ENCODE peak calls at places on chromosomes 7 and 10, in six cellular contexts. J is GM23338; I is CD8-positive, alpha-beta T cell; F is naive thymus-derived CD4-positive, alpha-beta T cell; T is lung; L is CD4-positive, alpha-beta memory T cell. H is an unnamed sample. For H3K4me1, the result is how much of the 10 kb centered on the place peaks cover.

GRCh38 chr10:100209303-100209702 is 20.1 kb downstream of the CHUK start:
- DNase-seq in F (no peak), T (no peak), J (peak), I (no peak), L (no peak), H (no peak)

GRCh38 chr7:40990841-40991240 is 712.0 kb downstream of the INHBA start:
- DNase-seq in F (no peak), J (no peak), I (no peak), L (no peak), T (no peak), H (no peak)

GRCh38 chr7:97016392-97017196 is 8.0 kb downstream of the DLX5 start:
- DNase-seq in F (no peak), J (peak), I (no peak), L (no peak), T (no peak), H (no peak)

GRCh38 chr7:151086802-151087246 is 549 bp downstream of the AGAP3 start:
- DNase-seq in L (peak), F (peak), T (no peak), J (peak), I (no peak), H (no peak)

GRCh38 chr7:135923700-135924261 is 53.4 kb downstream of the MTPN start:
- DNase-seq in T (no peak), L (no peak), J (no peak), F (no peak), I (no peak), H (no peak)

GRCh38 chr10:34280599-34281374 is 534.3 kb downstream of the PARD3 start:
- DNase-seq in T (no peak), F (no peak), I (no peak), L (no peak), J (peak), H (no peak)

GRCh38 chr7:585229-585711 is 65.6 kb upstream of the PDGFA start:
- DNase-seq in I (no peak), L (no peak), F (peak), J (no peak), T (no peak), H (no peak)

GRCh38 chr10:28250782-28251181 is 52.1 kb downstream of the MPP7 start:
- DNase-seq in F (no peak), J (no peak), I (no peak), L (peak), T (no peak), H (no peak)

GRCh38 chr7:147595076-147595475 is 995.5 kb upstream of the C7orf33 start:
- DNase-seq in J (no peak), T (no peak), I (no peak), L (no peak), F (no peak), H (no peak)

GRCh38 chr7:136940122-136940521 is 71.7 kb downstream of the CHRM2 start:
- DNase-seq in L (no peak), F (no peak), I (no peak), T (no peak), J (no peak), H (no peak)

GRCh38 chr10:73886085-73886529 is 11.8 kb upstream of the CAMK2G start:
- DNase-seq in I (peak), J (peak), F (peak), T (peak), L (peak), H (no peak)

GRCh38 chr7:69411466-69411865 is 186.8 kb upstream of the AUTS2 start:
- DNase-seq in T (no peak), L (no peak), J (no peak), F (no peak), I (no peak), H (no peak)

GRCh38 chr10:49237985-49238384 is 49.8 kb upstream of the TMEM273 start:
- DNase-seq in F (no peak), T (no peak), L (no peak), J (peak), I (no peak), H (no peak)

GRCh38 chr10:68434657-68435056 is 27.6 kb upstream of the RUFY2 start:
- DNase-seq in I (no peak), F (no peak), T (no peak), J (no peak), L (no peak), H (no peak)

GRCh38 chr10:17454181-17454800 is at the start of gene ST8SIA6:
- DNase-seq in L (peak), J (peak), I (peak), F (peak), T (no peak), H (no peak)

GRCh38 chr10:96991313-96991841 is 159.3 kb downstream of the LCOR start:
- DNase-seq in J (no peak), F (no peak), T (no peak), L (no peak), I (no peak), H (no peak)

GRCh38 chr7:74026406-74027123 is 1.4 kb upstream of the ELN start:
- DNase-seq in L (peak), J (peak), I (peak), T (peak), F (peak), H (no peak)

GRCh38 chr10:14296081-14296709 is 34.5 kb downstream of the FRMD4A start:
- DNase-seq in J (no peak), T (no peak), L (no peak), I (no peak), F (no peak), H (no peak)

GRCh38 chr7:155283565-155284194 is 14.0 kb upstream of the INSIG1 start:
- DNase-seq in L (no peak), F (no peak), I (no peak), T (no peak), J (no peak), H (no peak)

DNA sequence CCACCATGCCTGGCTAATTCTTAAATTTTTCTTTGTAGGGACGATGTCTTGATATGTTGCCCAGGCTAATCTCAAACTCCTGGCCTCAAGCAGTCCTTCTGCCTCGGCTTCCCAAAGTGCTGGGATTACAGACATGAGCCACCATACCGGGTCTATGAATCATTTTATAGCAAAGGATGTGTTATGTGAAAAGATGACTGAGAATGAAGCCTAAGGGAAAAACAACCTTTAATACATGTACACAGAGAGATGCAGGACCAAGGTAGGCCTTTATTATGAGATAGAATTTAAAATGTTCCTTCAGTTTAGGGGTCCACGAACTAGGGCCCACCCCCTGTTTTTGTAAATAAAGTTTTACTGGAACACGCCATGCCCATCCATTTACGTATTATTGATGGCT is 41.0 kb downstream of the UBE2H start:
- DNase-seq in T (no peak), J (no peak), F (no peak), I (no peak), L (no peak), H (no peak)
- H3K4me1 ChIP-seq in T (under half), J (under half), F (half or more), I (half or more), L (half or more), H (under half)

GRCh38 chr10:3779146-3779707 is 5.8 kb downstream of the KLF6 start:
- DNase-seq in J (no peak), T (no peak), I (no peak), L (peak), F (no peak), H (no peak)
- H3K4me1 ChIP-seq in J (under half), T (under half), I (half or more), L (half or more), F (half or more), H (under half)

DNA sequence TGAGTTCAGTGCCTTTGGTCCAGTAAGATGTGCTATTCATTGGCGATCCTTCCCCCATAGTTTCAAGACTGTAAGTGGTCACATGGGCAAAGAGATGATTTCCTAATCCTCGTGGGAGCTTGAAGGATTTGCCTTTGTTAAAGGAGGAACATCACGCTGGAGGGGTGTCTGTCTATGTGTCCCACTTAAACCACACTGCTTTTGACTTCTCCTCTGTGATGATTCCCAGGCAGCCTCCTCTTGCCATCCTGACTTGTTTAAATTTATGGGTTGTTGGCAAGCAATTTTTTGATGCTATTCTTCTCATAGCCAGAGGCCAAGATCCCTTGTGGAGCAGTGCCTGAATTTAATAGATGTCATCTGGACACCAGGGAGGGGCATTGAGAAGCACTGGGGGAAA is 154.0 kb downstream of the TCF7L2 start:
- DNase-seq in T (no peak), J (no peak), F (no peak), L (no peak), I (no peak), H (no peak)
- H3K4me1 ChIP-seq in T (under half), J (under half), F (under half), L (under half), I (under half), H (under half)

GRCh38 chr10:125002423-125003145 is 60.7 kb downstream of the ZRANB1 start:
- DNase-seq in I (no peak), T (no peak), L (no peak), J (no peak), F (peak), H (no peak)

GRCh38 chr10:125001313-125002043 is 59.6 kb downstream of the ZRANB1 start:
- DNase-seq in T (no peak), L (no peak), F (peak), I (no peak), J (no peak), H (no peak)

GRCh38 chr10:125000366-125001312 is 58.7 kb downstream of the ZRANB1 start:
- DNase-seq in F (peak), J (peak), T (no peak), I (no peak), L (no peak), H (no peak)

GRCh38 chr10:125003146-125003900 is 61.4 kb downstream of the ZRANB1 start:
- DNase-seq in I (no peak), T (no peak), L (no peak), J (no peak), F (peak), H (no peak)

DNA sequence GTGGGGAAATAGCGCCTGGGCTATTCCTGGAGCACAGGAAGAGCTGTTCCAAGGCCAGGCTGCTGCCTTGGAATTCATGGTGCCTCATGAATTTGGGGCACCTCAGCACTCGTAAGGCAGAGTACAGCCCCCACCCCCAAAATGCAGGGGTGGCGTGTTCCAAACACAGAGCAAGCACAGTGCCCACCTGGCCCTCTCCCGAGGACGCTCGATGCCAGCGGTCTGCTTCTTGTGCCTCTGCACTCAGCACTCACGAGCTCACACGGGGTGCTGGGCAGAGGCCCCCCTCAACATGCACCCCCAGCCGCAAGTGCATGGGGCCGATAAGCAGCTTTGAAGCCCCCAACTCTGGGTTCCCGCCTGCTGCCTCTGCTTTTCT is 60.1 kb downstream of the ZRANB1 start:
- DNase-seq in J (no peak), F (peak), T (no peak), I (no peak), L (no peak), H (no peak)
- H3K4me1 ChIP-seq in J (under half), F (under half), T (under half), I (under half), L (under half), H (under half)

DNA sequence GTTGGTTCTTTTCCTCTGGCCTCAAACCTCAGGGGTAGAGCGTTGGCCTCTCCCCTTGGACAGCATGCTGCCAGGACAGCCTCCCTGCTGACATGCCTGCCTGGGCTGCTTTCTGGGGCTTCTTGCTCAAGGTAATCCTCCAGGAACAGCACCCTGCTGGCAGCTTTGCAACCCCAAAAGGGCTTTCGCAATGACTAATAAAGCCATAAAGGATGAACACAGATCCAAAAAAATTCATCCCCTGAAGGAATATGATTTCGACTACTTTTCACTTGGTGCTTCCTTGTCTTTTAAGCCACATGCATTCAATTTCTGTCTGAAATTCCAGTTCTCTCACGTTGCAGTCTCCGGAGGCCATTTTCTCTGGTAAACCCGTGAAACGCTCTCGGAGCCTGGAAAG is 15.1 kb upstream of the SH3PXD2A start:
- DNase-seq in F (no peak), T (no peak), L (no peak), I (no peak), J (peak), H (no peak)
- H3K4me1 ChIP-seq in F (under half), T (under half), L (under half), I (under half), J (under half), H (under half)